ENCODE peak calls at places on chromosome 12, in six cellular contexts. B is NCI-H2107, L is dermis blood vessel endothelial cell, R is A549, A is ovary, M is cardiac fibroblast. X is an unnamed sample.
A peak's percentile ranks its signal among the peaks of the same experiment; 100 is the strongest.

GRCh38 chr12:52037248-52037861 is 13.9 kb upstream of the NR4A1 start:
- DNase-seq in B (no peak), L (peak; percentile 37), R (no peak), A (peak; percentile 86), M (peak; percentile 74), X (no peak)

GRCh38 chr12:53793221-53793620 is 41.4 kb upstream of the CISTR start:
- DNase-seq in B (no peak), L (no peak), R (no peak), A (no peak), M (no peak), X (no peak)

GRCh38 chr12:47832263-47832933 is 12.7 kb upstream of the HDAC7 start:
- DNase-seq in B (no peak), L (no peak), R (no peak), A (no peak), M (no peak), X (peak; percentile 52)

GRCh38 chr12:121034906-121035305 is 4.1 kb downstream of the OASL start:
- DNase-seq in B (no peak), L (no peak), R (no peak), A (no peak), M (no peak), X (no peak)

GRCh38 chr12:120055231-120055630 is 61.3 kb downstream of the RAB35 start:
- DNase-seq in B (no peak), L (no peak), R (peak; percentile 19), A (no peak), M (no peak), X (no peak)

GRCh38 chr12:67663121-67663520 is 14.6 kb downstream of the DYRK2 start:
- DNase-seq in B (no peak), L (no peak), R (no peak), A (no peak), M (peak; percentile 54), X (no peak)

GRCh38 chr12:49550853-49551252 is 12.0 kb downstream of the KCNH3 start:
- DNase-seq in B (no peak), L (no peak), R (no peak), A (no peak), M (no peak), X (no peak)

GRCh38 chr12:93707836-93708235 is 30.7 kb downstream of the CRADD start:
- DNase-seq in B (no peak), L (no peak), R (peak; percentile 59), A (no peak), M (no peak), X (no peak)

GRCh38 chr12:113852273-113852672 is 113.9 kb downstream of the RBM19 start:
- DNase-seq in B (peak; percentile 64), L (no peak), R (no peak), A (no peak), M (no peak), X (no peak)

GRCh38 chr12:2653461-2653965 is 141.3 kb upstream of the FKBP4 start:
- DNase-seq in B (no peak), L (no peak), R (no peak), A (no peak), M (no peak), X (no peak)

GRCh38 chr12:76628745-76629144 is 69.2 kb upstream of the OSBPL8 start:
- DNase-seq in B (no peak), L (no peak), R (no peak), A (no peak), M (peak; percentile 46), X (no peak)

GRCh38 chr12:19245126-19245525 is 115.6 kb downstream of the PLEKHA5 start:
- DNase-seq in B (no peak), L (no peak), R (no peak), A (no peak), M (no peak), X (no peak)

GRCh38 chr12:50677858-50678257 is 86.0 kb upstream of the ATF1 start:
- DNase-seq in B (no peak), L (peak; percentile 6), R (no peak), A (no peak), M (peak; percentile 79), X (no peak)

GRCh38 chr12:25249951-25250738 is 584 bp downstream of the KRAS start:
- DNase-seq in B (no peak), L (peak; percentile 45), R (peak; percentile 32), A (peak; percentile 40), M (peak; percentile 23), X (peak; percentile 33)

GRCh38 chr12:98820005-98820404 is 174.9 kb downstream of the APAF1 start:
- DNase-seq in B (no peak), L (no peak), R (no peak), A (no peak), M (no peak), X (no peak)

GRCh38 chr12:120101182-120101581 is 15.4 kb downstream of the RAB35 start:
- DNase-seq in B (no peak), L (no peak), R (no peak), A (no peak), M (no peak), X (no peak)

GRCh38 chr12:91326043-91327027 is 143.7 kb upstream of the DCN start:
- DNase-seq in B (no peak), L (peak; percentile 61), R (peak; percentile 33), A (peak; percentile 72), M (peak; percentile 85), X (no peak)

GRCh38 chr12:132922676-132923075 is 33.4 kb downstream of the ZNF605 start:
- DNase-seq in B (no peak), L (no peak), R (no peak), A (no peak), M (no peak), X (no peak)

GRCh38 chr12:46357438-46358324 is 14.9 kb downstream of the SLC38A2 start:
- DNase-seq in B (no peak), L (peak; percentile 76), R (peak; percentile 72), A (no peak), M (peak; percentile 94), X (no peak)

GRCh38 chr12:102816816-102817434 is 100.1 kb downstream of the PAH start:
- DNase-seq in B (no peak), L (peak; percentile 44), R (peak; percentile 50), A (no peak), M (peak; percentile 42), X (no peak)

GRCh38 chr12:81758421-81759214 is 532 bp downstream of the PPFIA2 start:
- DNase-seq in B (peak; percentile 11), L (no peak), R (peak; percentile 5), A (no peak), M (peak; percentile 56), X (no peak)

GRCh38 chr12:8780389-8780788 is 42.0 kb upstream of the A2ML1 start:
- DNase-seq in B (no peak), L (peak; percentile 54), R (peak; percentile 58), A (no peak), M (peak; percentile 60), X (no peak)

GRCh38 chr12:77847665-77848431 is 17.2 kb downstream of the NAV3 start:
- DNase-seq in B (no peak), L (peak; percentile 69), R (no peak), A (no peak), M (peak; percentile 68), X (no peak)

GRCh38 chr12:124490584-124491305 is 76.7 kb downstream of the NCOR2 start:
- DNase-seq in B (no peak), L (no peak), R (no peak), A (peak; percentile 66), M (no peak), X (no peak)

GRCh38 chr12:89345830-89346740 is 6.2 kb downstream of the DUSP6 start:
- DNase-seq in B (peak; percentile 70), L (peak; percentile 98), R (no peak), A (no peak), M (peak; percentile 87), X (peak; percentile 53)

GRCh38 chr12:84362552-84362897 is 550.1 kb downstream of the SLC6A15 start:
- DNase-seq in B (no peak), L (no peak), R (no peak), A (no peak), M (no peak), X (no peak)

GRCh38 chr12:115840159-115840558 is 437.3 kb downstream of the MED13L start:
- DNase-seq in B (no peak), L (no peak), R (peak; percentile 94), A (no peak), M (no peak), X (no peak)

GRCh38 chr12:25317553-25317952 is 66.8 kb upstream of the KRAS start:
- DNase-seq in B (no peak), L (no peak), R (no peak), A (no peak), M (no peak), X (no peak)

GRCh38 chr12:122951979-122952892 is 14.0 kb downstream of the ABCB9 start:
- DNase-seq in B (peak; percentile 34), L (peak; percentile 90), R (peak; percentile 79), A (peak; percentile 67), M (peak; percentile 77), X (peak; percentile 38)

GRCh38 chr12:113087193-113087592 is 30.7 kb downstream of the DTX1 start:
- DNase-seq in B (no peak), L (no peak), R (no peak), A (no peak), M (no peak), X (no peak)

GRCh38 chr12:49188205-49188915 is 520 bp downstream of the TUBA1A start:
- DNase-seq in B (peak; percentile 42), L (peak; percentile 70), R (peak; percentile 83), A (peak; percentile 86), M (peak; percentile 83), X (peak; percentile 72)

GRCh38 chr12:124125472-124125871 is 152.5 kb downstream of the ZNF664 start:
- DNase-seq in B (no peak), L (no peak), R (no peak), A (no peak), M (no peak), X (no peak)

GRCh38 chr12:131850856-131851559 is 22.8 kb downstream of the MMP17 start:
- DNase-seq in B (no peak), L (peak; percentile 57), R (peak; percentile 84), A (no peak), M (no peak), X (no peak)

GRCh38 chr12:95582230-95583058 is 31.2 kb upstream of the USP44 start:
- DNase-seq in B (peak; percentile 12), L (peak; percentile 86), R (peak; percentile 75), A (no peak), M (peak; percentile 65), X (no peak)

GRCh38 chr12:129941646-129942045 is 37.8 kb upstream of the TMEM132D start:
- DNase-seq in B (no peak), L (no peak), R (no peak), A (no peak), M (no peak), X (no peak)

X was measured in NK-92 treated with Interleukin-12 subunit alpha and Interleukin-12 subunit beta, amount 100 ng/mL, for 24 hours.